ENCODE peak calls at places on chromosome 4, in nine cellular contexts. M is neural progenitor cell, X is colonic mucosa, G is lower lobe of right lung, N is transverse colon, S is left ventricle myocardium inferior, J is right lobe of liver, E is K562, F is aorta. A is an unnamed sample. For H3K36me3, the result is how much of the 10 kb centered on the place peaks cover.

GRCh38 chr4:94724016-94724415 is 33.7 kb upstream of the BMPR1B start:
- DNase-seq in G (no peak), J (no peak), F (no peak), N (no peak), E (no peak), S (no peak), M (no peak), X (no peak), A (no peak)

GRCh38 chr4:186715077-186715476 is 8.6 kb downstream of the FAT1 start:
- DNase-seq in X (no peak), E (no peak), G (no peak), J (no peak), S (no peak), F (no peak), N (no peak), M (no peak), A (no peak)

GRCh38 chr4:136581119-136581518 is 951.2 kb downstream of the PCDH18 start:
- DNase-seq in J (no peak), S (no peak), F (no peak), X (no peak), E (no peak), M (no peak), G (no peak), N (no peak), A (no peak)

GRCh38 chr4:143559757-143560147 is 46.2 kb downstream of the SMARCA5 start:
- DNase-seq in N (no peak), X (no peak), F (no peak), G (no peak), M (no peak), E (no peak), S (no peak), J (no peak), A (no peak)

GRCh38 chr4:151771664-151772063 is 10.9 kb upstream of the GATB start:
- DNase-seq in E (no peak), J (no peak), F (no peak), G (no peak), S (no peak), X (no peak), N (no peak), M (no peak), A (no peak)

GRCh38 chr4:82050806-82051205 is 323.0 kb downstream of the HNRNPD start:
- DNase-seq in E (no peak), S (no peak), F (no peak), G (no peak), J (no peak), N (no peak), M (no peak), X (no peak), A (no peak)

GRCh38 chr4:41935652-41936021 is 408 bp downstream of the TMEM33 start:
- DNase-seq in N (no peak), G (no peak), M (no peak), F (no peak), E (peak), S (no peak), X (no peak), J (no peak), A (no peak)

GRCh38 chr4:2081540-2081939 is 22.4 kb downstream of the NAT8L start:
- DNase-seq in J (no peak), G (no peak), S (no peak), X (no peak), F (no peak), N (no peak), M (no peak), E (no peak), A (no peak)

GRCh38 chr4:110122201-110122600 is 76.2 kb downstream of the ELOVL6 start:
- DNase-seq in E (no peak), S (no peak), M (no peak), F (no peak), N (no peak), J (no peak), G (no peak), X (no peak), A (no peak)

GRCh38 chr4:89469930-89470375 is 162.4 kb upstream of the GPRIN3 start:
- DNase-seq in M (no peak), N (no peak), F (no peak), G (no peak), E (no peak), S (no peak), J (no peak), X (no peak), A (peak)

GRCh38 chr4:121189811-121190210 is 25.7 kb upstream of the TNIP3 start:
- DNase-seq in E (no peak), X (no peak), G (no peak), S (no peak), F (no peak), N (peak), M (no peak), J (no peak), A (peak)

DNA sequence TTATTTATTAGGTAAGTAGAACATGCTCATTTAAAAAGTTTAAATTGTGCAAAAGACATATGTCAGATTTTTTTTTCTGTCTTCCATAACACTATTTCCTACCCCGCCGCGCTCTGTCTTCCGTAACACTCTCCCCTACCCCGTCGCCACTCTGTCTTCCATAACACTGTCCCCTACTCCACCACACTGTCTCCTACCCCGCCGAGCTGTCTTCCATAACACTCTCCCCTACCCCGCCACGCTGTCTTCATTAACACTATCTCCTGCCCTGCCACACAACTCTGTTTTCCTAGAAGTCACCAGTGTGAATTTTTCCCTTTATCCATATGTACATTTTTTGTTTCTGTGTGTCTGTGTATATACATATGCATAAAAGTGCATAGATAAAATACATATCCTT is 4.4 kb downstream of the MSMO1 start:
- DNase-seq in N (no peak), S (no peak), M (peak), X (no peak), F (no peak), G (no peak), J (no peak), E (peak), A (no peak)
- H3K36me3 ChIP-seq in N (under half), S (under half), M (under half), X (under half), F (under half), G (under half), J (under half), E (half or more), A (under half)

DNA sequence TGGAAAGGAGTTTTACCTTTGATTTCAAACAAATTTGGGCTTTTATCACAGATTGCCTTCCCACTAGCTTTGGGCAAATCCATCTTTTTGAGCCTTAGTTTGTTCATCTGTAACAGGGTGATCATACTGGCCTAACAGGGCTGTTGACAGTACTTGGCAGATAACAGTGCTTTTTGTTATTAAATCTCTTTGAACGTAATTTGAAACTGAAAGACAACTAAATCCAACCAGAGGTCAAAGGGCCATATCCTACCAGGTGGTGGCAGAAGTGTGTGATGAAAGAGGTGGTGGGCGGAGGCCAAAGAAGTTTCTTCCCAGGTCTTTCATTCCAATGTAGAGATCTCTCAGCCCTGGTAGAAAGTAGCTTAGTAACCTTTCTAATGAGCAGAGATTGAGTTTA is 35.2 kb upstream of the TADA2B start:
- DNase-seq in E (no peak), G (no peak), N (no peak), S (no peak), F (no peak), M (no peak), X (no peak), J (peak), A (peak)
- H3K36me3 ChIP-seq in E (half or more), G (half or more), N (under half), S (half or more), F (under half), M (under half), X (under half), J (half or more), A (under half)

GRCh38 chr4:865572-865971 is 39.6 kb upstream of the CPLX1 start:
- DNase-seq in M (no peak), G (no peak), N (no peak), S (no peak), J (no peak), X (no peak), F (no peak), E (no peak), A (no peak)

GRCh38 chr4:865121-865465 is 39.2 kb upstream of the CPLX1 start:
- DNase-seq in M (no peak), N (no peak), S (no peak), X (no peak), J (peak), G (no peak), F (peak), E (no peak), A (no peak)

GRCh38 chr4:866761-867390 is 40.9 kb upstream of the CPLX1 start:
- DNase-seq in N (no peak), G (no peak), X (no peak), S (no peak), M (no peak), J (no peak), F (no peak), E (peak), A (no peak)

GRCh38 chr4:866068-866760 is 40.3 kb upstream of the CPLX1 start:
- DNase-seq in F (no peak), M (no peak), S (no peak), E (no peak), G (no peak), J (no peak), N (no peak), X (no peak), A (no peak)

DNA sequence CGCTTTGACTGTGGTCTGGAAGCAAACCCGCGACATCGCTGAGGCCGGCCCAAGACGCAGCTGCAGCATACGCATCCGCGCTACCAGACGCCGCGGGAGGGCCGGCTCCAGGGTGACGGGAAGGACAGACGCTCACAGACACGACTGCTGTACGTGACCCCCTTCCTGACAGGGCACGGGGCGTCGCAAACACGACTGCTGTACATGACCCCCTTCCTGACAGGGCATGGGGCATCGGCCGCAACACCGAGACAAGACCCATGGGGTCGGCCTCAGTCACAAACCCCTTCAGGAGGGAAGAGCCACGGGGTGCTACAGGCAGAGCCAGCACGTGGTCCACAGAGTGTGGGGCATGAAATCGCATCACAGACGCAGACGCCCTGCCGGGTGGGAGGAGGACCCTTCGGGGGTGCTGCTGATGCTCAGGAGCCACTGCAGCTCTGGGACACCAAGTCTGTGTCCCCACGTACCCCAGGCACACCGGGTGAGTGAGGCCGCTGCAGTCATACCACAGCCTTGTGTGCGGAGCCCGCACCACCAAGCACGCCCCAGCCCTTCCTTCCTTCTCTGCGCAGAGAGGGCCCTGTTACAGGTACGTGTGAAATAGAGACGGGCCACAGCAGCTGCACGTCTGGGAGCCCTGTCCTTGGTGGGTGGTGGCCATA is 38.7 kb upstream of the CPLX1 start:
- DNase-seq in F (peak), J (peak), E (no peak), S (no peak), M (no peak), N (no peak), G (no peak), X (no peak), A (no peak)
- H3K36me3 ChIP-seq in F (under half), J (half or more), E (half or more), S (half or more), M (under half), N (under half), G (half or more), X (under half), A (under half)

GRCh38 chr4:6300359-6300758 is 30.7 kb downstream of the WFS1 start:
- DNase-seq in M (no peak), N (no peak), S (no peak), F (no peak), J (no peak), E (no peak), G (no peak), X (no peak), A (no peak)
- H3K36me3 ChIP-seq in M (under half), N (under half), S (half or more), F (under half), J (under half), E (under half), G (half or more), X (under half), A (under half)

GRCh38 chr4:4422856-4423485 is 36.1 kb downstream of the NSG1 start:
- DNase-seq in E (no peak), F (no peak), M (no peak), N (no peak), J (no peak), S (no peak), X (no peak), G (no peak), A (no peak)

GRCh38 chr4:4424499-4425115 is 37.7 kb downstream of the NSG1 start:
- DNase-seq in N (no peak), S (no peak), X (peak), M (no peak), G (no peak), E (no peak), F (no peak), J (no peak), A (no peak)

GRCh38 chr4:4425119-4425690 is 38.3 kb downstream of the NSG1 start:
- DNase-seq in F (no peak), X (no peak), S (no peak), N (no peak), M (no peak), E (no peak), G (no peak), J (no peak), A (no peak)

GRCh38 chr4:4425696-4426095 is 38.8 kb downstream of the NSG1 start:
- DNase-seq in M (no peak), E (no peak), G (no peak), J (no peak), F (no peak), X (peak), N (no peak), S (no peak), A (no peak)

GRCh38 chr4:4423706-4424498 is 37.0 kb downstream of the NSG1 start:
- DNase-seq in J (no peak), G (no peak), F (no peak), S (no peak), X (no peak), N (no peak), M (no peak), E (no peak), A (no peak)
- H3K36me3 ChIP-seq in J (under half), G (half or more), F (under half), S (half or more), X (under half), N (under half), M (under half), E (under half), A (under half)

DNA sequence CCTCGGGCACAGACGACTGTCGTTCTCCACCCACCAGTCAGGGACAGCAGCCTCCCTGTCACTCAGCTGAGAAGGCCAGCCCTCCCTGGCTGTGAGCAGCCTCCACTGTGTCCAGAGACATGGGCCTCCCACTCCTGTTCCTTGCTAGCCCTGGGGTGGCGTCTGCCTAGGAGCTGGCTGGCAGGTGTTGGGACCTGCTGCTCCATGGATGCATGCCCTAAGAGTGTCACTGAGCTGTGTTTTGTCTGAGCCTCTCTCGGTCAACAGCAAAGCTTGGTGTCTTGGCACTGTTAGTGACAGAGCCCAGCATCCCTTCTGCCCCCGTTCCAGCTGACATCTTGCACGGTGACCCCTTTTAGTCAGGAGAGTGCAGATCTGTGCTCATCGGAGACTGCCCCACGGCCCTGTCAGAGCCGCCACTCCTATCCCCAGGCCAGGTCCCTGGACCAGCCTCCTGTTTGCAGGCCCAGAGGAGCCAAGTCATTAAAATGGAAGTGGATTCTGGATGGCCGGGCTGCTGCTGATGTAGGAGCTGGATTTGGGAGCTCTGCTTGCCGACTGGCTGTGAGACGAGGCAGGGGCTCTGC is 7.9 kb upstream of the MSANTD1 start:
- DNase-seq in S (no peak), X (no peak), G (no peak), J (no peak), M (no peak), E (no peak), F (no peak), N (no peak), A (no peak)
- H3K36me3 ChIP-seq in S (half or more), X (under half), G (half or more), J (under half), M (under half), E (under half), F (under half), N (under half), A (under half)

GRCh38 chr4:118798658-118799057 is 37.3 kb downstream of the SEC24D start:
- DNase-seq in S (no peak), J (no peak), E (no peak), G (no peak), M (no peak), X (no peak), F (no peak), N (no peak), A (no peak)
- H3K36me3 ChIP-seq in S (half or more), J (under half), E (under half), G (half or more), M (under half), X (under half), F (under half), N (under half), A (under half)

GRCh38 chr4:3174371-3175338 is 74.3 kb upstream of the MSANTD1 start:
- DNase-seq in F (no peak), E (no peak), S (no peak), J (no peak), G (no peak), X (no peak), N (no peak), M (no peak), A (no peak)

GRCh38 chr4:3179126-3179706 is 69.7 kb upstream of the MSANTD1 start:
- DNase-seq in G (no peak), S (no peak), N (no peak), F (no peak), J (peak), E (no peak), M (no peak), X (no peak), A (no peak)

GRCh38 chr4:3178351-3178750 is 70.6 kb upstream of the MSANTD1 start:
- DNase-seq in M (no peak), F (no peak), E (no peak), X (no peak), S (no peak), G (no peak), J (no peak), N (no peak), A (no peak)

GRCh38 chr4:3177905-3178304 is 71.1 kb upstream of the MSANTD1 start:
- DNase-seq in E (no peak), M (no peak), N (no peak), F (no peak), G (no peak), X (no peak), S (no peak), J (no peak), A (no peak)

GRCh38 chr4:3176625-3177229 is 72.2 kb upstream of the MSANTD1 start:
- DNase-seq in J (no peak), N (no peak), M (no peak), S (no peak), X (peak), G (no peak), F (no peak), E (no peak), A (peak)
- H3K36me3 ChIP-seq in J (under half), N (under half), M (under half), S (half or more), X (under half), G (half or more), F (under half), E (under half), A (under half)

DNA sequence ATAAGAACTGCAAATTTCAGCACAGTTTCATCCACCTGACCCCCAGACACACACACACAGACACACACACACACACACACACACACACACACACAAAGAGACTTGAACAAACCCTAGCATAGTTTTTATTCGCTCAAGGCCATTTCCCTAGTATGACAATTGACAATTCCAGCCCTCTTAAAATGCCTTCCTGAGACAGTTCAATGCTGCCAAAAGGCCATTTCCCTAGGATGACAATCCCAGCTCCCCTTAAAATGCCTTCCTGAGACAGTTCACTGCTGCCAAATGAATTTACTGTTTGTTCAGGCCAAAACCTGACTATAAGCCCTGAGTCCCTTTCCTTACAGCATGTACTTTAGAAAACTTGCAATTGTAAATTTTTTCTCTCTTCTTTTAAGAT is 259.5 kb upstream of the SLC7A11 start:
- DNase-seq in N (no peak), J (no peak), F (no peak), M (no peak), E (no peak), X (no peak), S (no peak), G (no peak), A (no peak)
- H3K36me3 ChIP-seq in N (under half), J (under half), F (under half), M (under half), E (under half), X (under half), S (under half), G (under half), A (under half)

A was measured in small intestine.